ENCODE peak calls at places on chromosomes 6 and 20, in seven cellular contexts. N is stimulated activated CD4-positive, alpha-beta T cell treated with anti-CD3 and anti-CD28 coated beads, Interleukin-4, amount 100 ng/mL, for 4 hours; Y is sciatic nerve; G is Peyer's patch; W is astrocyte; Q is NCI-H1105; O is Daoy. L is an unnamed sample.

GRCh38 chr20:3199976-3200755 is 4.3 kb downstream of the DDRGK1 start:
- DNase-seq in N (no peak), Y (no peak), G (no peak), W (no peak), Q (no peak), O (no peak), L (no peak)

GRCh38 chr20:12965212-12965879 is 43.4 kb upstream of the SPTLC3 start:
- DNase-seq in N (no peak), Y (no peak), G (no peak), W (no peak), Q (no peak), O (no peak), L (no peak)

GRCh38 chr6:89895273-89895874 is 1.1 kb downstream of the GJA10 start:
- DNase-seq in N (no peak), Y (no peak), G (no peak), W (peak; percentile 53), Q (no peak), O (peak; percentile 25), L (peak; percentile 10)

GRCh38 chr6:56491606-56492328 is 150.9 kb downstream of the DST start:
- DNase-seq in N (no peak), Y (no peak), G (no peak), W (peak; percentile 35), Q (no peak), O (peak; percentile 20), L (peak; percentile 65)

GRCh38 chr6:25312034-25312620 is 33.0 kb downstream of the CARMIL1 start:
- DNase-seq in N (no peak), Y (no peak), G (no peak), W (peak; percentile 50), Q (no peak), O (no peak), L (no peak)

GRCh38 chr6:46629698-46630097 is 22.9 kb downstream of the CYP39A1 start:
- DNase-seq in N (no peak), Y (no peak), G (no peak), W (no peak), Q (no peak), O (no peak), L (no peak)

GRCh38 chr6:137188855-137189254 is 15.4 kb upstream of the IL22RA2 start:
- DNase-seq in N (no peak), Y (no peak), G (no peak), W (peak; percentile 3), Q (no peak), O (no peak), L (no peak)

GRCh38 chr20:50049442-50050026 is 63.4 kb downstream of the UBE2V1 start:
- DNase-seq in N (no peak), Y (no peak), G (peak; percentile 22), W (no peak), Q (no peak), O (no peak), L (no peak)

GRCh38 chr6:44662461-44663121 is 275.1 kb downstream of the CDC5L start:
- DNase-seq in N (no peak), Y (no peak), G (peak; percentile 22), W (peak; percentile 97), Q (no peak), O (peak; percentile 97), L (no peak)

GRCh38 chr6:44663860-44664584 is 276.5 kb downstream of the CDC5L start:
- DNase-seq in N (no peak), Y (peak; percentile 13), G (no peak), W (no peak), Q (no peak), O (no peak), L (no peak)

GRCh38 chr20:49711331-49711987 is 2.2 kb downstream of the B4GALT5 start:
- DNase-seq in N (no peak), Y (no peak), G (no peak), W (no peak), Q (no peak), O (no peak), L (no peak)

GRCh38 chr6:139277161-139277560 is 14.6 kb downstream of the TXLNB start:
- DNase-seq in N (no peak), Y (no peak), G (no peak), W (no peak), Q (no peak), O (no peak), L (no peak)

GRCh38 chr6:128025478-128025877 is 124.6 kb upstream of the THEMIS start:
- DNase-seq in N (no peak), Y (no peak), G (no peak), W (no peak), Q (no peak), O (no peak), L (no peak)

GRCh38 chr6:30129270-30129669 is 6.7 kb upstream of the TRIM40 start:
- DNase-seq in N (no peak), Y (no peak), G (no peak), W (no peak), Q (no peak), O (no peak), L (no peak)